ENCODE peak calls at places on chromosomes 16 and 17, in nine cellular contexts. V, Q, Y, D, M, T, A, G and Z are unnamed samples.
A peak's percentile ranks its signal among the peaks of the same experiment; 100 is the strongest.

GRCh38 chr16:8868272-8869211 is at the start of gene CARHSP1:
- ATAC-seq in V (peak; percentile 90), Q (peak; percentile 85), Y (peak; percentile 96), D (peak; percentile 81), M (peak; percentile 85), T (peak; percentile 63), A (peak; percentile 84), G (peak; percentile 82), Z (peak; percentile 90)

GRCh38 chr17:35213412-35213925 is 19.3 kb upstream of the SLC35G3 start:
- ATAC-seq in V (no peak), Q (no peak), Y (no peak), D (no peak), M (no peak), T (no peak), A (no peak), G (no peak), Z (no peak)

GRCh38 chr16:79155904-79156303 is 444.6 kb downstream of the MAF start:
- ATAC-seq in V (no peak), Q (no peak), Y (no peak), D (no peak), M (no peak), T (no peak), A (no peak), G (no peak), Z (no peak)

GRCh38 chr17:15418781-15419180 is 48.6 kb downstream of the CDRT4 start:
- ATAC-seq in V (no peak), Q (no peak), Y (no peak), D (no peak), M (no peak), T (no peak), A (no peak), G (no peak), Z (no peak)

GRCh38 chr16:87342978-87343752 is 26.0 kb upstream of the C16orf95 start:
- ATAC-seq in V (no peak), Q (no peak), Y (no peak), D (no peak), M (no peak), T (peak; percentile 12), A (no peak), G (no peak), Z (no peak)

GRCh38 chr17:64497565-64498035 is 746 bp upstream of the POLG2 start:
- ATAC-seq in V (no peak), Q (peak; percentile 0), Y (no peak), D (no peak), M (peak; percentile 1), T (no peak), A (no peak), G (no peak), Z (no peak)

GRCh38 chr17:3886776-3887175 is 6.1 kb downstream of the CAMKK1 start:
- ATAC-seq in V (no peak), Q (no peak), Y (peak; percentile 41), D (no peak), M (no peak), T (no peak), A (no peak), G (no peak), Z (no peak)

GRCh38 chr17:5943991-5944390 is 126.2 kb upstream of the WSCD1 start:
- ATAC-seq in V (no peak), Q (no peak), Y (no peak), D (no peak), M (no peak), T (no peak), A (no peak), G (no peak), Z (no peak)

GRCh38 chr17:76704799-76705198 is 6.0 kb downstream of the MXRA7 start:
- ATAC-seq in V (no peak), Q (no peak), Y (no peak), D (no peak), M (no peak), T (no peak), A (no peak), G (no peak), Z (no peak)

GRCh38 chr17:76709077-76709950 is 1.5 kb downstream of the MXRA7 start:
- ATAC-seq in V (peak; percentile 80), Q (peak; percentile 45), Y (peak; percentile 82), D (peak; percentile 62), M (peak; percentile 42), T (peak; percentile 34), A (peak; percentile 74), G (no peak), Z (peak; percentile 87)

GRCh38 chr17:76706817-76707216 is 3.9 kb downstream of the MXRA7 start:
- ATAC-seq in V (no peak), Q (no peak), Y (no peak), D (no peak), M (no peak), T (no peak), A (no peak), G (no peak), Z (no peak)

GRCh38 chr17:76710863-76711611 is at the start of gene MXRA7:
- ATAC-seq in V (peak; percentile 65), Q (peak; percentile 76), Y (peak; percentile 75), D (peak; percentile 56), M (peak; percentile 81), T (peak; percentile 63), A (peak; percentile 59), G (peak; percentile 87), Z (peak; percentile 70)

DNA sequence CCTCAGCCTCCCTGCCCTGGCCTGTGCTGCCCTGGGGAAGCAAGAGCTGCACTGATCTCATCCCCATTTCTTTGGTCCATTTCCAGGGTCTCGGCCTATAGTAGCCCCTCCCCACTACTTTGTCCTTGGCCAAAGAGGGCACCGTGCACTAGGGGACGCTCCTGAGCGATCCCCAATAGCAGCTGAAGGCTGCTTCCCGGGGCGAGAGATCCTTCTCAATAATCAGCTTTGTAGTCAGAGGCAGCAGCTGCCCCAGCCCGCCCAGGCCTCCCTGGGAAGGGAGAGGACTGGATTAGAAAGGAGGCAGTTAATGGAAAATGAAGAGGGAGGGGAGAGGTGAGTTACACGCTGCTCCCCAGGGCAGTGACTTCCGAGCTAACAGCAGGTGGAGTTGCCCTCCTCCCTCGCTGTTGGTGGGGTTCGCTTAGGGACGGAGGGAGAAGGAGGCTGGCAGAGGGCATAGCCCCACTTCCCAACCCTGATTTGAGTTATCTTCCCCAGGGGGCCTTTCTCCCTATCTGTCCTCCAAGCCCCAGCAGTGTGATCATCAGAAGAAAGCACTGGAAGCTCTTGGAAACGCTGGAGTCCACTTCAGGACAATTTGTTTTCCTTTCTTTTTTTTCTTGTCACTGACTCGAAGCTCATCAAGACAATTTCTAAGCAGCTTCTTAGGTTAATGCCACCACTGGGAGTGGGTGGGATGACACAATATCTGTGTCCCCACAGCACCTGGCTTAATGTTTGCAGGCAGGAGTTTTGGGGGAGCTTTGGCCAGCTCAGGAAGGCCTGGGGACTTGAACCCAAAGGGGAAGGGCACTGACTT is 2.6 kb downstream of the MXRA7 start:
- ATAC-seq in V (peak; percentile 16), Q (no peak), Y (peak; percentile 41), D (no peak), M (no peak), T (peak; percentile 48), A (no peak), G (no peak), Z (no peak)
- TF ChIP-seq CTCF in V (peak; percentile 48), Q (peak; percentile 13), Y (no peak), D (no peak), M (peak; percentile 25), T (peak; percentile 69), A (peak; percentile 37), G (peak; percentile 5), Z (peak; percentile 31)

DNA sequence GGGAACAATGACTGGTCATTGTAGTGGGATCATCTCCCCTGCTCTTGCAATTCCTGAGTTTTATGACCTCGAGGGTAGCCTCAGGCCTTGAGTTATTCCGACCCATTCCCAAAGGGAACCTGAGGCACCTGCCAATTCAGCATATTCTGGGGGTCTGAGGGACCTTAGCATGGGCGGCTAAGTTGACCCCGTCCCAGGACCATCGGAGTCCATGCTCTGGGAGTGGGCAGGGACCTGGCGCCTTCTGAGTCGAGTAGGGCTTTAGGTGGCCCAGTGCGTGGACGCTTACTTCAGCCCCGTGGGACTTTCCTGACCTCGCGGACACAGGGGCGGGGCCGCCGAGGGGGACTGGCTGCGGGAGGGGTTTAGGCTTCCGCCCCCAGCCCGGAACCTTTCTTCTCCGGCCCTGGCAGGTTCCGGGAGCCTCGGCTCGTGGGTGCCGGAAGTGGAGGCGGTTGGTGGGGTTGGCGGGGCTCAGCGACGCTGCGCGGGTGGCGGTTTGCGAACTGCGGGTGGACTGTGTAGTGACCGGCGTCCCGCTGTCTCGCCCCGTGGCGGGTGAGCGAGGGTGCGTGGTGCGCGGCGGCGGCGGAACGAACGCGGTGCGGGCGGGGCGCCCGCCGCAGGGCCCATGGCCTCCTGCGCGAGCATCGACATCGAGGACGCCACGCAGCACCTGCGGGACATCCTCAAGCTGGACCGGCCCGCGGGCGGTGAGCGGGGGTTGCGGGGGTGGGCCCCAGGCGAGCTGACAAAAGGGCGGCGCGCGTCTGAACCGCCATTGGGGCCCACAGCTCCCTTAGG is at the start of gene EDC4:
- ATAC-seq in V (peak; percentile 94), Q (peak; percentile 92), Y (peak; percentile 95), D (peak; percentile 86), M (peak; percentile 90), T (peak; percentile 87), A (peak; percentile 91), G (peak; percentile 97), Z (peak; percentile 91)
- TF ChIP-seq POLR2A in V (peak; percentile 70), Q (peak; percentile 83), Y (no peak), D (peak; percentile 73), M (no peak), T (peak; percentile 68), A (peak; percentile 73), G (peak; percentile 96), Z (peak; percentile 65)

DNA sequence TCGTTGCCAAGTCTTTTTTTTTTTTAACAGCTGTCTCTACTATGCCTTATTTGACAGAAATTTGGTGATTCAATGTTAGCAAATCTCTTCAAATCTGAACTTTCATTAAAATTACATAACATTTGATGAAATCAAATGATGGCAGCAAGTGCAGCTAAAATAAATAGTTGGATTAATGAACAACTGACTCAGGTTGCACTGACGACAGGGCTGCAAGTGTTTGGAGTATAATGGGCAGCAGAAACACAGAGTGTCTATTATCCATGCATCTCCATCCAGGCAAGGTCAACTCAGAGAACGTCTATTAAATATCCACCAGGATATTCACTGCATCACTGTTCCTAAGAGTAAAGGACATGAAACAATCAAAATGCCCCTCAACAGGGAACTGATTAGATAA is 109.8 kb downstream of the SLC39A11 start:
- ATAC-seq in V (no peak), Q (no peak), Y (no peak), D (no peak), M (no peak), T (peak; percentile 13), A (no peak), G (no peak), Z (no peak)
- H3K27ac ChIP-seq in V (no peak overlapping the region), Q (no peak overlapping the region), Y (no peak overlapping the region), D (no peak overlapping the region), M (no peak overlapping the region), T (no peak overlapping the region), A (no peak overlapping the region), G (no peak overlapping the region), Z (no peak overlapping the region)

GRCh38 chr16:1220841-1221627 is 4.0 kb downstream of the TPSG1 start:
- ATAC-seq in V (peak; percentile 26), Q (no peak), Y (no peak), D (no peak), M (no peak), T (no peak), A (no peak), G (no peak), Z (no peak)

GRCh38 chr16:1220098-1220728 is 4.9 kb downstream of the TPSG1 start:
- ATAC-seq in V (no peak), Q (no peak), Y (no peak), D (no peak), M (no peak), T (no peak), A (no peak), G (no peak), Z (no peak)

GRCh38 chr16:1223355-1224214 is 1.5 kb downstream of the TPSG1 start:
- ATAC-seq in V (no peak), Q (no peak), Y (no peak), D (no peak), M (no peak), T (no peak), A (no peak), G (no peak), Z (no peak)

GRCh38 chr16:1222553-1223354 is 2.3 kb downstream of the TPSG1 start:
- ATAC-seq in V (no peak), Q (no peak), Y (no peak), D (no peak), M (no peak), T (no peak), A (no peak), G (no peak), Z (no peak)

GRCh38 chr16:1221628-1222552 is 3.2 kb downstream of the TPSG1 start:
- ATAC-seq in V (no peak), Q (no peak), Y (no peak), D (no peak), M (no peak), T (no peak), A (no peak), G (no peak), Z (no peak)
- TF ChIP-seq CTCF in V (no peak), Q (no peak), Y (no peak), D (no peak), M (no peak), T (no peak), A (no peak), G (no peak), Z (no peak)